ENCODE peak calls at places on chromosomes 2 and 18, in five cellular contexts. P, Z, I, S and U are unnamed samples.

GRCh38 chr2:241926541-241927311 is 57.2 kb downstream of the RTP5 start:
- DNase-seq in I (no peak), Z (no peak), P (no peak), S (peak), U (no peak)

GRCh38 chr2:31997653-31998052 is 13.2 kb downstream of the MEMO1 start:
- DNase-seq in Z (no peak), I (no peak), S (no peak), P (no peak), U (no peak)

GRCh38 chr2:129906139-129906860 is 73.2 kb upstream of the RAB6C start:
- DNase-seq in P (no peak), S (no peak), I (no peak), Z (no peak), U (no peak)

GRCh38 chr2:164746713-164747112 is 94.9 kb downstream of the COBLL1 start:
- DNase-seq in I (no peak), Z (no peak), S (peak), P (no peak), U (no peak)

GRCh38 chr18:59006461-59007067 is 133.1 kb upstream of the SEC11C start:
- DNase-seq in Z (no peak), I (no peak), P (no peak), S (no peak), U (no peak)

GRCh38 chr2:3040066-3040428 is 337.6 kb downstream of the EIPR1 start:
- DNase-seq in P (no peak), S (no peak), Z (no peak), I (no peak), U (no peak)

GRCh38 chr2:29114841-29115609 is at the start of gene CLIP4:
- DNase-seq in P (peak), I (peak), S (peak), Z (peak), U (peak)

GRCh38 chr2:74399785-74400184 is 19.7 kb upstream of the DCTN1 start:
- DNase-seq in P (no peak), S (peak), Z (peak), I (peak), U (peak)

GRCh38 chr2:120551540-120551939 is 184.1 kb upstream of the GLI2 start:
- DNase-seq in I (no peak), P (no peak), S (no peak), Z (no peak), U (no peak)

GRCh38 chr2:240464514-240465241 is 29.2 kb downstream of the GPC1 start:
- DNase-seq in P (no peak), S (no peak), I (no peak), Z (no peak), U (no peak)

GRCh38 chr18:3998698-3999333 is 456.3 kb downstream of the DLGAP1 start:
- DNase-seq in P (no peak), S (peak), Z (peak), I (peak), U (peak)

GRCh38 chr2:223165423-223166214 is 113.6 kb downstream of the KCNE4 start:
- DNase-seq in I (no peak), Z (no peak), S (no peak), P (no peak), U (no peak)

GRCh38 chr2:174059178-174059874 is 94.2 kb upstream of the SP3 start:
- DNase-seq in Z (peak), S (no peak), I (peak), P (no peak), U (peak)